ENCODE peak calls at places on chromosomes 12 and 14, in six cellular contexts. K is AG04450, G is hippocampal formation, H is C1 segment of cervical spinal cord, M is left ventricle myocardium superior, X is left cardiac atrium. J is an unnamed sample.

GRCh38 chr12:3328081-3328480 is 162.9 kb upstream of the PRMT8 start:
- DNase-seq in K (no peak), G (no peak), H (no peak), M (no peak), X (peak; percentile 6), J (no peak)

GRCh38 chr14:69242311-69243224 is 17.4 kb upstream of the GALNT16 start:
- DNase-seq in K (peak; percentile 39), G (peak; percentile 50), H (peak; percentile 16), M (no peak), X (peak; percentile 44), J (peak; percentile 70)

GRCh38 chr12:53965251-53966069 is 7.5 kb upstream of the HOXC11 start:
- DNase-seq in K (no peak), G (no peak), H (no peak), M (no peak), X (no peak), J (no peak)

GRCh38 chr12:114476159-114476558 is 70.2 kb upstream of the TBX5 start:
- DNase-seq in K (peak; percentile 11), G (peak; percentile 1), H (no peak), M (no peak), X (no peak), J (peak; percentile 11)

GRCh38 chr14:103536693-103537092 is 7.7 kb downstream of the TRMT61A start:
- DNase-seq in K (no peak), G (no peak), H (no peak), M (peak; percentile 18), X (peak; percentile 22), J (no peak)

GRCh38 chr12:66103011-66103913 is 27.3 kb downstream of the LLPH start:
- DNase-seq in K (no peak), G (no peak), H (no peak), M (no peak), X (no peak), J (no peak)

GRCh38 chr12:111102062-111102735 is 181.8 kb upstream of the MYL2 start:
- DNase-seq in K (no peak), G (no peak), H (no peak), M (no peak), X (no peak), J (no peak)

GRCh38 chr12:123111498-123112165 is 39.3 kb downstream of the PITPNM2 start:
- DNase-seq in K (no peak), G (no peak), H (no peak), M (no peak), X (no peak), J (no peak)

GRCh38 chr12:59088673-59089072 is 168.4 kb upstream of the LRIG3 start:
- DNase-seq in K (no peak), G (no peak), H (no peak), M (no peak), X (no peak), J (no peak)

GRCh38 chr12:27971606-27972005 is 927 bp downstream of the PTHLH start:
- DNase-seq in K (no peak), G (no peak), H (no peak), M (no peak), X (no peak), J (no peak)

GRCh38 chr12:90038290-90038689 is 329.7 kb upstream of the ATP2B1 start:
- DNase-seq in K (no peak), G (no peak), H (no peak), M (no peak), X (no peak), J (no peak)

GRCh38 chr12:61993734-61994345 is 266.4 kb upstream of the USP15 start:
- DNase-seq in K (no peak), G (peak; percentile 9), H (no peak), M (no peak), X (no peak), J (peak; percentile 5)

GRCh38 chr12:66693901-66694513 is 15.1 kb upstream of the GRIP1 start:
- DNase-seq in K (peak; percentile 36), G (peak; percentile 70), H (no peak), M (no peak), X (peak; percentile 24), J (peak; percentile 71)

GRCh38 chr14:75981426-75981825 is 369 bp downstream of the TGFB3 start:
- DNase-seq in K (no peak), G (peak; percentile 57), H (no peak), M (peak; percentile 42), X (no peak), J (peak; percentile 61)

GRCh38 chr12:80412343-80412953 is 31.6 kb upstream of the PTPRQ start:
- DNase-seq in K (peak; percentile 30), G (peak; percentile 54), H (no peak), M (no peak), X (no peak), J (peak; percentile 39)